ENCODE peak calls at places on chromosomes 4 and X, in ten cellular contexts. Q is ascending aorta, Z is thoracic aorta, U is HFFc6, J is HFF-Myc, G is ovary, F is Peyer's patch, A is foreskin fibroblast, H is choroid plexus epithelial cell, C is glutamatergic neuron. V is an unnamed sample.

GRCh38 chr4:8920289-8920965 is 48.8 kb upstream of the HMX1 start:
- DNase-seq in H (no peak), J (no peak), Q (peak), Z (no peak), C (peak), U (no peak), F (no peak), G (no peak), A (no peak), V (peak)

GRCh38 chr4:67580577-67580976 is 22.1 kb downstream of the STAP1 start:
- DNase-seq in H (no peak), U (no peak), C (no peak), J (no peak), Q (no peak), G (no peak), Z (no peak), F (no peak), A (no peak), V (no peak)

GRCh38 chrX:68989865-68990606 is 161.2 kb downstream of the EFNB1 start:
- DNase-seq in Z (no peak), U (peak), G (peak), Q (peak), H (peak), C (peak), A (peak), F (no peak), J (no peak), V (peak)

GRCh38 chrX:10110316-10110932 is 46.4 kb upstream of the CLCN4 start:
- DNase-seq in Z (no peak), C (no peak), U (no peak), Q (no peak), A (no peak), H (no peak), G (no peak), F (no peak), J (no peak), V (no peak)

GRCh38 chr4:84495448-84496221 is 3.5 kb downstream of the NKX6-1 start:
- DNase-seq in H (no peak), J (no peak), F (no peak), Z (no peak), C (no peak), A (no peak), G (no peak), U (no peak), Q (no peak), V (no peak)

GRCh38 chr4:113316879-113317278 is 267.4 kb downstream of the ANK2 start:
- DNase-seq in Q (peak), Z (no peak), H (no peak), F (peak), A (no peak), G (no peak), U (no peak), C (no peak), J (no peak), V (peak)

GRCh38 chr4:72567821-72568620 is 1.0 kb downstream of the ADAMTS3 start:
- DNase-seq in Z (peak), U (peak), H (peak), G (peak), A (peak), Q (peak), J (peak), F (peak), C (peak), V (no peak)

GRCh38 chr4:2442175-2442993 is 23.6 kb downstream of the CFAP99 start:
- DNase-seq in G (no peak), U (no peak), Z (no peak), A (no peak), C (no peak), H (no peak), Q (no peak), F (no peak), J (no peak), V (no peak)

GRCh38 chr4:188959424-188959823 is 820.2 kb downstream of the TRIML1 start:
- DNase-seq in G (no peak), Q (no peak), A (no peak), H (no peak), C (no peak), J (no peak), F (no peak), Z (no peak), U (no peak), V (no peak)

GRCh38 chrX:107600366-107600765 is 27.9 kb upstream of the PRPS1 start:
- DNase-seq in F (no peak), G (no peak), A (no peak), C (no peak), U (no peak), H (no peak), Z (no peak), J (no peak), Q (no peak), V (no peak)

GRCh38 chr4:31343058-31343457 is 622.9 kb downstream of the PCDH7 start:
- DNase-seq in U (no peak), C (no peak), J (no peak), H (peak), G (no peak), A (no peak), Z (no peak), Q (no peak), F (no peak), V (no peak)

GRCh38 chr4:74527049-74527448 is 82.1 kb downstream of the AREG start:
- DNase-seq in G (no peak), C (no peak), J (no peak), F (no peak), H (no peak), Q (no peak), Z (no peak), U (no peak), A (no peak), V (no peak)

GRCh38 chrX:55867254-55867653 is 149.7 kb downstream of the RRAGB start:
- DNase-seq in J (no peak), Q (no peak), A (no peak), Z (no peak), H (peak), C (no peak), U (no peak), G (no peak), F (no peak), V (peak)

GRCh38 chr4:169015237-169015636 is 5.2 kb upstream of the CBR4 start:
- DNase-seq in Q (no peak), A (no peak), F (no peak), H (no peak), Z (no peak), C (no peak), J (no peak), G (no peak), U (no peak), V (no peak)

GRCh38 chr4:74975848-74976824 is 43.2 kb downstream of the PARM1 start:
- DNase-seq in Q (no peak), F (no peak), J (no peak), Z (no peak), G (no peak), U (no peak), H (no peak), C (no peak), A (no peak), V (no peak)

GRCh38 chr4:54961357-54961975 is 163.9 kb downstream of the KDR start:
- DNase-seq in F (no peak), U (peak), C (no peak), H (peak), G (no peak), A (peak), Z (no peak), Q (no peak), J (peak), V (peak)

GRCh38 chr4:6942238-6942800 is 32.7 kb downstream of the TBC1D14 start:
- DNase-seq in G (no peak), U (peak), Z (no peak), H (peak), Q (no peak), F (peak), C (no peak), J (peak), A (peak), V (peak)

GRCh38 chr4:3675251-3676115 is 90.7 kb upstream of the ADRA2C start:
- DNase-seq in F (no peak), Q (no peak), Z (no peak), G (no peak), H (no peak), C (peak), A (no peak), J (no peak), U (no peak), V (no peak)

GRCh38 chrX:48937065-48937907 is 18.5 kb upstream of the PIM2 start:
- DNase-seq in U (no peak), Q (peak), Z (no peak), A (no peak), H (peak), J (no peak), G (no peak), F (peak), C (no peak), V (peak)

GRCh38 chr4:54976682-54977081 is 148.7 kb downstream of the KDR start:
- DNase-seq in C (no peak), Q (no peak), J (no peak), H (peak), U (no peak), G (no peak), A (no peak), F (no peak), Z (no peak), V (no peak)

GRCh38 chrX:74015379-74016019 is 288.5 kb upstream of the ZCCHC13 start:
- DNase-seq in A (peak), G (peak), H (peak), U (peak), J (peak), Z (peak), C (peak), F (peak), Q (peak), V (peak)

GRCh38 chr4:6747690-6748068 is 31.7 kb downstream of the BLOC1S4 start:
- DNase-seq in A (no peak), U (no peak), Q (no peak), H (no peak), F (no peak), Z (no peak), J (no peak), C (no peak), G (no peak), V (no peak)

GRCh38 chr4:110003401-110004187 is 90.9 kb downstream of the EGF start:
- DNase-seq in Z (no peak), H (no peak), G (no peak), A (no peak), F (no peak), J (no peak), U (peak), Q (no peak), C (no peak), V (no peak)

GRCh38 chr4:1834047-1834769 is 21.7 kb downstream of the LETM1 start:
- DNase-seq in U (no peak), J (no peak), F (no peak), G (no peak), A (no peak), Z (no peak), Q (no peak), H (no peak), C (no peak), V (peak)

GRCh38 chrX:37958493-37959211 is 47.7 kb upstream of the SYTL5 start:
- DNase-seq in Z (no peak), C (no peak), J (no peak), F (no peak), U (no peak), H (peak), G (no peak), A (no peak), Q (no peak), V (no peak)

GRCh38 chr4:126850286-126850685 is 782.5 kb upstream of the INTU start:
- DNase-seq in G (no peak), A (peak), H (peak), Z (no peak), Q (no peak), J (peak), F (no peak), C (no peak), U (peak), V (no peak)

GRCh38 chr4:108119199-108119800 is 49.4 kb downstream of the LEF1 start:
- DNase-seq in H (no peak), U (no peak), A (no peak), C (no peak), F (no peak), Q (no peak), Z (no peak), G (no peak), J (no peak), V (no peak)

GRCh38 chr4:151049430-151049884 is 34.4 kb upstream of the LRBA start:
- DNase-seq in J (no peak), Z (no peak), C (no peak), F (no peak), A (no peak), H (no peak), U (no peak), G (no peak), Q (no peak), V (no peak)

GRCh38 chr4:7155611-7156071 is 36.7 kb upstream of the SORCS2 start:
- DNase-seq in G (peak), U (no peak), J (no peak), H (peak), F (no peak), A (no peak), Q (no peak), Z (no peak), C (peak), V (no peak)

GRCh38 chr4:7772708-7773385 is 166.8 kb downstream of the AFAP1 start:
- DNase-seq in Q (no peak), F (no peak), A (peak), H (no peak), G (no peak), C (no peak), U (no peak), J (no peak), Z (no peak), V (no peak)

GRCh38 chrX:131841496-131842410 is 181.3 kb upstream of the STK26 start:
- DNase-seq in J (no peak), A (peak), Q (no peak), U (peak), G (no peak), Z (no peak), H (peak), F (no peak), C (peak), V (peak)

GRCh38 chr4:75653845-75654503 is 19.2 kb downstream of the G3BP2 start:
- DNase-seq in U (peak), Q (no peak), G (no peak), A (no peak), F (no peak), J (no peak), Z (no peak), C (no peak), H (peak), V (no peak)

GRCh38 chrX:37652053-37652452 is 33.5 kb upstream of the XK start:
- DNase-seq in H (no peak), C (no peak), Q (no peak), F (no peak), J (no peak), G (no peak), Z (no peak), A (no peak), U (no peak), V (no peak)

GRCh38 chr4:78551420-78552351 is at the start of gene ANXA3:
- DNase-seq in C (peak), Z (no peak), G (peak), Q (no peak), F (no peak), J (no peak), H (no peak), U (no peak), A (no peak), V (peak)

GRCh38 chr4:8690216-8690786 is 97.7 kb downstream of the CPZ start:
- DNase-seq in F (no peak), G (no peak), C (no peak), Q (peak), Z (no peak), H (no peak), A (no peak), U (no peak), J (no peak), V (no peak)

GRCh38 chrX:153917814-153918213 is 8.2 kb downstream of the ARHGAP4 start:
- DNase-seq in H (no peak), A (no peak), Z (no peak), F (no peak), Q (no peak), G (no peak), U (no peak), J (no peak), C (no peak), V (no peak)

GRCh38 chrX:81261576-81261975 is 59.7 kb downstream of the SH3BGRL start:
- DNase-seq in C (no peak), H (peak), A (no peak), Q (no peak), G (no peak), J (no peak), U (peak), F (no peak), Z (no peak), V (no peak)

GRCh38 chrX:109382332-109382731 is 99.6 kb downstream of the GUCY2F start:
- DNase-seq in G (no peak), Z (no peak), C (no peak), A (no peak), U (no peak), J (no peak), F (no peak), H (no peak), Q (no peak), V (no peak)

GRCh38 chrX:109389917-109390316 is 92.0 kb downstream of the GUCY2F start:
- DNase-seq in C (no peak), J (no peak), Q (no peak), U (no peak), G (no peak), H (no peak), F (no peak), A (no peak), Z (no peak), V (no peak)

GRCh38 chrX:109390556-109390955 is 91.3 kb downstream of the GUCY2F start:
- DNase-seq in A (no peak), H (no peak), U (no peak), C (no peak), F (no peak), Z (no peak), G (no peak), J (no peak), Q (no peak), V (no peak)

DNA sequence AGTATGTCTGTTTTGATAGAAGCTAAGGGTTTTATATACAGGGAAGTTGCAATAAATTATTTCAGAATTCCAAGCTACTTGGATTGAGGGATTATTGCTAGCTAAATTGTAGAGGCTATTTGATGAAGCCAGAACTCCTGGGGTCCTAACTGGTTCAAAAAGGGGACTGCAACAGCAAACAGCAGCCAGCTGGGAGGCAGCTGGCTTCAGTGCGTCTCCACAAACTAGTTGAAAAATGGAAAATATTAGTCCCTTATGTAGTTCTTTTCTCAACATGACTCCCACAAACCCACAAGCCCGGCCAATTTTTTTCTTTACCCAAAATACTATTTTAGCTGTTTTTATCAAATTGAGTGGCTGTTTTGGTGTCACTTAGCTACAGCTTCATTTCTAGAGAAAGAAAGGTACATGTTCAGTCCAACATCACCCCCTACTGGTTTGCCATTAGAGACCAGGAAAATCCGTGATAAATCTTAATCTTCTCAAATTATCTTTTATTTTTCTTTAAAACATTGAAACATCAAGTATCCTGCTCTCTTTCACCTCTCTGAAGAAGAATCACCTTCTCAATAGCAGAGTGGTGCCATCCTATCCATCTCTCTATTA is 97.2 kb downstream of the GUCY2F start:
- DNase-seq in G (peak), A (no peak), U (no peak), Q (no peak), J (no peak), H (peak), Z (no peak), C (no peak), F (no peak), V (no peak)
- TF ChIP-seq CTCF in G (peak), A (peak), U (peak), Q (no peak), J (peak), H (peak), Z (no peak), C (peak), F (peak), V (peak)

GRCh38 chrX:30023451-30023850 is 191.9 kb upstream of the MAGEB2 start:
- DNase-seq in Q (no peak), G (no peak), U (peak), H (no peak), C (no peak), J (no peak), Z (no peak), A (no peak), F (no peak), V (no peak)
- TF ChIP-seq CTCF in Q (no peak), G (no peak), U (no peak), H (no peak), C (no peak), J (no peak), Z (no peak), A (no peak), F (no peak), V (no peak)

GRCh38 chrX:11606408-11606807 is 59.3 kb downstream of the ARHGAP6 start:
- DNase-seq in F (no peak), J (no peak), U (no peak), G (no peak), C (no peak), H (no peak), Z (no peak), Q (no peak), A (no peak), V (no peak)

GRCh38 chrX:11597479-11597878 is 68.2 kb downstream of the ARHGAP6 start:
- DNase-seq in A (no peak), Z (no peak), F (no peak), G (no peak), C (no peak), U (no peak), Q (no peak), J (no peak), H (peak), V (no peak)

GRCh38 chrX:11600578-11600977 is 65.1 kb downstream of the ARHGAP6 start:
- DNase-seq in H (no peak), G (no peak), C (no peak), F (no peak), A (no peak), Q (no peak), Z (no peak), U (no peak), J (no peak), V (no peak)
- TF ChIP-seq CTCF in H (no peak), G (no peak), C (no peak), F (no peak), A (no peak), Q (no peak), Z (no peak), U (no peak), J (no peak), V (no peak)

GRCh38 chrX:126137899-126138298 is 28.2 kb downstream of the DCAF12L2 start:
- DNase-seq in Q (no peak), Z (no peak), H (no peak), F (no peak), U (no peak), A (no peak), C (no peak), J (no peak), G (no peak), V (no peak)
- TF ChIP-seq CTCF in Q (no peak), Z (no peak), H (no peak), F (no peak), U (no peak), A (no peak), C (peak), J (no peak), G (no peak), V (peak)

DNA sequence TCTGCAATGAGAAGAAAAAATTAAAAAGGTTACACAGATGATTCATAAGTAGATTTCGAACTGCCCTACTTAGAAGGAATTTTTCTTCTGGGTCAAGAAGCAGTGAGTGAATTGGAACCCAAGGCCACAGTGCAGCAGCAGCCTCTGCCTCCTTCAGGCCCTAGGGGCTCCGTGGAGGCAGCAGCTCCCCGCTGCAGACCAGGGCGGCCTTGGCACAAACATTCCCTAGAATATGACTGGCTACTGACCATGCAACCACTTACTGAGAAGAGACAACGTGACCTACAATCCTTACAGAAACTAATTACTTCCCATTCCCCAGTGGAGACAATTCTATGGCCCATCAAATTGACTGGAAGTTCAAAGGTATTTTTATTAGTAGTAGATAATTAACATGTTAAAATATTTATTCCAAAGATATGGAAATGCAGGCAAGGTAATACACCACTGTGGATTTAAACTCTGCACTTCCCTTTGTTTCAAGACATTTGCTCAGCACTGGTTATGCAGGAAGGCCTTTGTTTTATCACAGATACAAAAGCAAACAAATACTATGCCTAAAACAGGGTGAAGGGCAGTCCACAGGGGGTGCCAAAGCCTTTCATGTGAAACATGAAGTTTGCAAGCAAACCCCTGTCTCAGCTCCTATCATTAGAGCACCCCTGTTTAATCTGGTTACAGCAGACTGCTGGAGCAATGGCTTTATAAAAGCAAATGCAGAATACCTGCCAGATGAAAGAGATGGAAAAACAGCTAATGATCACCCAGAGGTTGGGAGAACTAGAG is 59.2 kb downstream of the PCDH19 start:
- DNase-seq in A (no peak), Z (no peak), H (no peak), G (no peak), J (no peak), Q (no peak), F (no peak), C (no peak), U (no peak), V (no peak)
- TF ChIP-seq CTCF in A (no peak), Z (no peak), H (no peak), G (no peak), J (no peak), Q (no peak), F (no peak), C (no peak), U (no peak), V (no peak)